ENCODE peak calls at places on chromosome 14, in four cellular contexts. E, J, B and Z are unnamed samples.

GRCh38 chr14:64943981-64944520 is 1.5 kb upstream of the GPX2 start:
- DNase-seq in E (no peak), J (no peak), B (no peak), Z (no peak)

GRCh38 chr14:79018846-79019245 is 848.7 kb downstream of the NRXN3 start:
- DNase-seq in E (no peak), J (no peak), B (no peak), Z (no peak)

GRCh38 chr14:99519347-99519881 is 38.2 kb downstream of the CCNK start:
- DNase-seq in E (no peak), J (no peak), B (no peak), Z (no peak)

GRCh38 chr14:59189281-59189821 is 884 bp downstream of the DAAM1 start:
- DNase-seq in E (peak; percentile 1), J (peak; percentile 28), B (no peak), Z (no peak)

GRCh38 chr14:36852853-36853634 is 191.4 kb downstream of the PAX9 start:
- DNase-seq in E (no peak), J (no peak), B (no peak), Z (no peak)

GRCh38 chr14:58533417-58533816 is 104.3 kb upstream of the DACT1 start:
- DNase-seq in E (no peak), J (no peak), B (no peak), Z (no peak)

GRCh38 chr14:66508846-66509621 is 1.1 kb downstream of the GPHN start:
- DNase-seq in E (peak; percentile 13), J (peak; percentile 43), B (no peak), Z (peak; percentile 55)

GRCh38 chr14:65019944-65020566 is 33.4 kb downstream of the FNTB start:
- DNase-seq in E (peak; percentile 80), J (peak; percentile 74), B (peak; percentile 85), Z (no peak)

GRCh38 chr14:68075382-68076029 is 255.9 kb downstream of the RAD51B start:
- DNase-seq in E (no peak), J (no peak), B (peak; percentile 5), Z (no peak)

GRCh38 chr14:68208218-68208617 is 388.6 kb downstream of the RAD51B start:
- DNase-seq in E (no peak), J (no peak), B (no peak), Z (no peak)

GRCh38 chr14:105390849-105391500 is 7.4 kb upstream of the TEX22 start:
- DNase-seq in E (no peak), J (no peak), B (no peak), Z (no peak)

GRCh38 chr14:22472935-22473854 is 115.8 kb downstream of the DAD1 start:
- DNase-seq in E (peak; percentile 56), J (peak; percentile 55), B (peak; percentile 56), Z (no peak)

GRCh38 chr14:84482256-84483071 is 1047.5 kb upstream of the FLRT2 start:
- DNase-seq in E (no peak), J (no peak), B (no peak), Z (no peak)

GRCh38 chr14:69077841-69078240 is 75.1 kb downstream of the DCAF5 start:
- DNase-seq in E (peak; percentile 77), J (no peak), B (no peak), Z (no peak)

GRCh38 chr14:76253111-76253510 is 101.4 kb downstream of the GPATCH2L start:
- DNase-seq in E (no peak), J (no peak), B (peak; percentile 9), Z (no peak)

GRCh38 chr14:66070542-66071319 is 415.4 kb upstream of the CCDC196 start:
- DNase-seq in E (peak; percentile 16), J (peak; percentile 47), B (peak; percentile 18), Z (no peak)

GRCh38 chr14:61562321-61563161 is 132.8 kb upstream of the HIF1A start:
- DNase-seq in E (peak; percentile 93), J (peak; percentile 79), B (peak; percentile 90), Z (no peak)

GRCh38 chr14:61560323-61560722 is 135.0 kb upstream of the HIF1A start:
- DNase-seq in E (peak; percentile 54), J (no peak), B (peak; percentile 65), Z (no peak)

GRCh38 chr14:61561144-61561543 is 134.2 kb upstream of the HIF1A start:
- DNase-seq in E (peak; percentile 86), J (no peak), B (peak; percentile 42), Z (no peak)

GRCh38 chr14:61563162-61563511 is 132.2 kb upstream of the HIF1A start:
- DNase-seq in E (no peak), J (no peak), B (no peak), Z (no peak)

GRCh38 chr14:61561657-61562276 is 133.5 kb upstream of the HIF1A start:
- DNase-seq in E (peak; percentile 95), J (no peak), B (peak; percentile 94), Z (no peak)
- TF ChIP-seq POLR2AphosphoS2 in E (no peak), J (no peak), B (no peak), Z (no peak)

DNA sequence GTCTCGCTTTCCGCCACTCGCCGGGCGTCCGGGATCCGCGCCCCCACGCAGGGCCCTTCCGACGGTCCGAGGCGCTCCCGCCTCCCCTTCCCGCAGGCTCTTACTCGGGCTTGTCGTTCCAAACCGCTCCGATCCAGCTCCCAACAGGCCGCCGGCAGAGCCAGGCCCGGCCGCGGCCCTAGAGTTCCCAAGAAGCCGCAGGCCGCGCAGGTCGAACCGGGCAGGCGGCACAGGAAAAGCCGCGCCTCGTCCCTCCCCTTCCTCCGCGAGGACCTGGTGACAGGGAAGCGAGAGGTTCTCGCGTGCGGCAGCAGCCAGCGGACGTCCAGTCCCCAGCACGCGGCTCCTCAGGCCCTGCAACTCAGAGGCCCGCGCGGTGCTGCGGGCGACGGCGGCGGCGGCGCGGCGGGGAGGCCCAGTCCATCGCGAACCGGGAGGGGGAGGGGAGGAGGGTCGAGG is 277 bp downstream of the HECTD1 start:
- DNase-seq in E (no peak), J (no peak), B (no peak), Z (no peak)
- TF ChIP-seq JUNB in E (no peak), J (no peak), B (no peak), Z (no peak)

DNA sequence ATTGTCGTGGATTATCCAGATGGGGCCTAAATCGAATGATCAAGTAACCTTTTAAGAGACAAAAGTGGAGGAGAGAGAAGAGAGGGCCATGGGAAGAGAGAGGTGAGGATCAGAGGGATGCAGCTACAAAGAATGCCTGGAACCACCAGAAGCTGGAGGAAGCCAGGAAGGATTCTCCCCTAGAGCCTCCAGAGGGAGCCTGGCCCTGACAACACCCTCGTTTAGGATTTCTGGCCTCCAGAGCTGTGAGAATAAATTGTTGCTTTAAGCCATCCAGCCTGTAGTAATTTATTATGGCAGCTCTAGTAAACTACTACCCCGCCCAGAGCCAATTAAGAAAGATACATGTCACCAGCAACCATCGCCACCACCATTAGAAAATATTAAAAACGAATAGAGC is 46.2 kb upstream of the GSC start:
- DNase-seq in E (peak; percentile 18), J (no peak), B (no peak), Z (no peak)
- TF ChIP-seq POLR2AphosphoS2 in E (no peak), J (no peak), B (no peak), Z (no peak)

DNA sequence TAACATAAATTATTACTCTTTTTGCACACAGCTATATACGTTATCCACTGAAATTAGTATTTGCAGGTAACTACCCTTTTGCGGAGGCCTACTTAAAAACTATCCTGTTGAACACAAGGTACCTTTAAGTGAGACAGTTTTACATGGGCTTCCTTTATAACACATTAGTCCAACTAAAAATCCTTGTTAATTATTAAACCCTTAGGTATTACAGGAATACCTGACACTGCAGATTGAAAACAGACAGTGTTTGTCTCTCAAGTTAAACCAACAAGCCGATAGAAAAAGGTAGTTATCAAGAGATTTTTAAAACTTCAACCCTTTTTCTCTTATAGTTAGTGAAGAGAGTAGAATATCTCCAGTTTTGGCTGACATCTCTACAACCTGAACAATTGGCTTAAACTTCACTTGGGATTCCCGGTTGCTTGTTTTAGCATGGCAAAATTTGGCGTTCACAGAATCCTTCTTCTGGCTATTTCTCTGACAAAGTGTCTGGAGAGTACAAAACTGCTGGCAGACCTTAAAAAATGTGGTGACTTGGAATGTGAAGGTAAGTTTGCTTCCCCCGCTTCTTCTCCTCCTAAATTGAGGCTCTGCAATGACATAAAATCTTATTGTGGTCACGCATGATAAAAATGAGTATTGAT is at the start of gene MIA2:
- DNase-seq in E (no peak), J (no peak), B (peak; percentile 89), Z (no peak)
- TF ChIP-seq JUNB in E (no peak), J (no peak), B (no peak), Z (no peak)

GRCh38 chr14:45699451-45699850 is 446.4 kb upstream of the MIS18BP1 start:
- DNase-seq in E (no peak), J (no peak), B (no peak), Z (no peak)

GRCh38 chr14:45698462-45699134 is 445.6 kb upstream of the MIS18BP1 start:
- DNase-seq in E (no peak), J (no peak), B (no peak), Z (no peak)
- TF ChIP-seq POLR2AphosphoS2 in E (no peak), J (no peak), B (no peak), Z (no peak)

GRCh38 chr14:70828188-70828587 is 18.9 kb upstream of the MAP3K9 start:
- DNase-seq in E (no peak), J (no peak), B (no peak), Z (no peak)

GRCh38 chr14:70833884-70834283 is 24.6 kb upstream of the MAP3K9 start:
- DNase-seq in E (no peak), J (no peak), B (no peak), Z (no peak)

GRCh38 chr14:70827366-70828151 is 18.2 kb upstream of the MAP3K9 start:
- DNase-seq in E (no peak), J (no peak), B (peak; percentile 41), Z (no peak)

GRCh38 chr14:70832536-70833305 is 23.4 kb upstream of the MAP3K9 start:
- DNase-seq in E (no peak), J (no peak), B (no peak), Z (no peak)

DNA sequence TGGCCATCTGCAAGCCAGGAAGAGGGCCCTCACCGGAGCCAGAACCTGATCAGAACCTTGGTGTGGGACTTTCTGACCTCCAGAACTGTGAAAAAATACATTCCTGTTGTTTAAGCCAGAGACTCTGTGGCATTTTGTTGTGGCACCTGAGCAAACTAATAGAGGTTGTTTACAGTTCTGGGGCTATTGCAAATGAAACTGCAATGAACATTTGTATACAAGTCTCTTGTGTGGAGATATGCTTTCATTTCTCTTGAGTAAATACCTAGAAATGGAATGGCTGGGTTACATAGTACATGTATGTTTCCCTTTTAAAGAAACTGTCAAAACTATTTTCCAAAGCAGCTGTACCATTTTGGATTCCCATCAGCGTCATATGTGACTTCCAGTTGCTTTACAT is 22.1 kb upstream of the MAP3K9 start:
- DNase-seq in E (no peak), J (no peak), B (no peak), Z (no peak)
- TF ChIP-seq JUNB in E (no peak), J (no peak), B (no peak), Z (no peak)

GRCh38 chr14:50560929-50561280 is 960 bp downstream of the ATL1 start:
- DNase-seq in E (peak; percentile 51), J (peak; percentile 20), B (no peak), Z (no peak)

GRCh38 chr14:50562841-50563240 is 2.9 kb downstream of the ATL1 start:
- DNase-seq in E (no peak), J (no peak), B (no peak), Z (no peak)

GRCh38 chr14:50559990-50560928 is at the start of gene ATL1:
- DNase-seq in E (peak; percentile 70), J (peak; percentile 41), B (no peak), Z (no peak)
- TF ChIP-seq POLR2AphosphoS2 in E (no peak), J (no peak), B (no peak), Z (no peak)